ENCODE peak calls at places on chromosomes 2 and 18, in five cellular contexts. H is GM12878, E is HEK293T, M is K562, F is HepG2. U is an unnamed sample.

GRCh38 chr2:223247136-223247535 is 195.1 kb downstream of the KCNE4 start:
- DNase-seq in H (no peak), F (peak), E (no peak), M (peak), U (peak)

GRCh38 chr2:109102588-109103233 is 26.3 kb upstream of the SH3RF3 start:
- DNase-seq in F (no peak), H (no peak), E (peak), M (no peak), U (no peak)

GRCh38 chr2:118865106-118865505 is 17.7 kb upstream of the EN1 start:
- DNase-seq in F (peak), H (peak), E (peak), M (peak), U (peak)

GRCh38 chr18:45168883-45169585 is 446.2 kb upstream of the SLC14A2 start:
- DNase-seq in H (no peak), M (no peak), F (no peak), E (no peak), U (no peak)

GRCh38 chr2:145801210-145801609 is 1281.3 kb upstream of the ZEB2 start:
- DNase-seq in F (no peak), E (no peak), M (no peak), H (no peak), U (no peak)

GRCh38 chr2:45696708-45697107 is 45.2 kb downstream of the PRKCE start:
- DNase-seq in M (no peak), E (no peak), H (no peak), F (no peak), U (peak)

GRCh38 chr2:146312899-146313298 is 1531.9 kb upstream of the ACVR2A start:
- DNase-seq in E (no peak), H (no peak), F (no peak), M (no peak), U (no peak)

GRCh38 chr2:85231952-85232351 is 95.8 kb downstream of the TGOLN2 start:
- DNase-seq in E (no peak), H (no peak), M (no peak), F (no peak), U (no peak)

GRCh38 chr18:49499046-49499637 is 12.1 kb upstream of the C18orf32 start:
- DNase-seq in M (no peak), H (no peak), E (no peak), F (no peak), U (no peak)

GRCh38 chr2:239817011-239817490 is 208.1 kb downstream of the NDUFA10 start:
- DNase-seq in M (no peak), H (no peak), F (no peak), E (no peak), U (no peak)

GRCh38 chr2:27049422-27050280 is 1.8 kb upstream of the AGBL5 start:
- DNase-seq in H (no peak), F (no peak), E (peak), M (no peak), U (peak)

GRCh38 chr2:39411186-39411944 is 25.7 kb downstream of the MAP4K3 start:
- DNase-seq in H (no peak), M (no peak), F (peak), E (no peak), U (no peak)

GRCh38 chr2:27779417-27780055 is 8.0 kb downstream of the MRPL33 start:
- DNase-seq in F (no peak), H (no peak), E (no peak), M (no peak), U (no peak)

GRCh38 chr2:218802595-218802994 is 20.6 kb downstream of the CYP27A1 start:
- DNase-seq in F (no peak), E (no peak), M (no peak), H (peak), U (no peak)

GRCh38 chr2:194616334-194616733 is 1040.7 kb upstream of the SLC39A10 start:
- DNase-seq in E (no peak), F (no peak), M (no peak), H (peak), U (no peak)

GRCh38 chr18:51195602-51196115 is 1.8 kb downstream of the MEX3C start:
- DNase-seq in M (peak), E (peak), F (peak), H (no peak), U (peak)

GRCh38 chr2:240574386-240575100 is 6.3 kb downstream of the RNPEPL1 start:
- DNase-seq in M (no peak), F (no peak), H (no peak), E (no peak), U (peak)

GRCh38 chr2:43276517-43276931 is 50.1 kb upstream of the ZFP36L2 start:
- DNase-seq in E (no peak), M (no peak), H (no peak), F (no peak), U (peak)

GRCh38 chr18:32549248-32549842 is 78.7 kb upstream of the GAREM1 start:
- DNase-seq in E (peak), M (peak), H (no peak), F (peak), U (peak)

GRCh38 chr18:76537621-76538020 is 42.6 kb upstream of the ZNF516 start:
- DNase-seq in F (no peak), H (no peak), E (no peak), M (no peak), U (no peak)

GRCh38 chr2:224973112-224974016 is 68.9 kb downstream of the DOCK10 start:
- DNase-seq in M (no peak), H (no peak), E (no peak), F (no peak), U (no peak)

GRCh38 chr2:167753142-167753541 is 494.3 kb downstream of the STK39 start:
- DNase-seq in M (no peak), F (no peak), E (no peak), H (no peak), U (no peak)

GRCh38 chr2:42957109-42958035 is 165.0 kb upstream of the HAAO start:
- DNase-seq in E (no peak), M (no peak), F (peak), H (no peak), U (no peak)

GRCh38 chr2:122886479-122887130 is 1131.2 kb downstream of the TSN start:
- DNase-seq in F (no peak), H (no peak), M (no peak), E (no peak), U (no peak)

GRCh38 chr18:43596106-43596712 is 318.9 kb upstream of the SYT4 start:
- DNase-seq in H (no peak), E (peak), M (peak), F (peak), U (peak)

GRCh38 chr2:199160677-199161465 is 296.9 kb downstream of the SATB2 start:
- DNase-seq in F (peak), E (no peak), M (no peak), H (no peak), U (no peak)
- TF ChIP-seq FOXM1 in F (no peak), E (no peak), M (no peak), H (no peak), U (no peak)

DNA sequence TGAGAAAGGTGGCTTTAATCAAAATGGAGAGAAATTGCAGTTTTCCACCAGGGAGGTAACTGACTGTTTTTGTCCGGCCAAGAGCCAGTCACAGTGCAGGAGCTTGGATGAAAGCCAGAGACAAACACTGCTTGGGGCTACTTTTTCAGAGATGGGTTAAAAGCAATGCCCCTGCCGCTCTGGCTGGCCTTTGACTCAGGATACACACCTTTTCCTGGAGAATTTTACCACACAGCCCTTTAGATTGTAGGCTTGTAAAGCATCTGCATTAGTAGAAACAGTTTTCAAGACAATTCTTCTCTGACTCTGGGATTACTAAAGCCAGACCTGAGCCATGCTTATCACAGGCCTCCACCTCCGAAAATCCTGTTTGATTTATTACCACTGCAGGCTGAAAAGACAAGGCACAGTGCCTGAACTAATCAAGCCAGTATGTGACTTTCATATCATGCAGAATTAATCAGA is 79.7 kb downstream of the CCBE1 start:
- DNase-seq in M (no peak), H (no peak), E (no peak), F (no peak), U (peak)
- TF ChIP-seq FOXM1 in M (no peak), H (no peak), E (no peak), F (no peak), U (no peak)

GRCh38 chr18:34710430-34711386 is 610 bp downstream of the DTNA start:
- DNase-seq in M (no peak), E (peak), H (no peak), F (no peak), U (peak)
- TF ChIP-seq FOXM1 in M (no peak), E (no peak), H (no peak), F (no peak), U (no peak)

DNA sequence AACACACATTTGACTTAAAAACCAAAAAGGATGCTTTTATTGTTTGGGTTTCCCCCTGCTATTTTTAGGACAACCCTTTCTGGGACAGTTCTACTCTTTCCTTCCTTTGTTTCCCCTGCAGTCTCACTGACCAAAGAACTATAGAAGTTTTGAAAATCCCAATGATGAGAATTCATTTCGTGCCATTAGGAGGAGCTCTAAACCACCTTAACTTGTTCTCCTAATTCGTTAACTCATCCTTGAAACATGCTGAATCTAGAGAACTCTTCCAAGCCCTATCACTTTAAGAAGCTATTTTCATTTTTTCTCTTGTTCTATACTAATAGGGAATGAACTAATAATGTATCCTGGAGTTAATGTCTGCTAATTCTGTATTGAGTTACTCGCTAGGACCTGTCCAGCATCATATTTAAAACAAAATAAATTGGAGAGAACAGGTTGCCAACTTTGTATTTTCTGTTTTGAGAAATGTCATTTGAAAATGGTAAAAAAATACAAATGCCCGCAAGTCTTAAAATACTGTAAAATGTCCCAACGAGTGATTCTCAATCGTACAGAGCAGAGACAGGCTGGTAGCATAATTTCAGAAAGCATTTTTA is 62.9 kb downstream of the AFTPH start:
- DNase-seq in M (peak), F (peak), E (peak), H (no peak), U (no peak)
- TF ChIP-seq FOXM1 in M (no peak), F (no peak), E (no peak), H (peak), U (no peak)

GRCh38 chr18:46338213-46338612 is 234.0 kb downstream of the HAUS1 start:
- DNase-seq in E (no peak), H (no peak), F (no peak), M (no peak), U (peak)
- TF ChIP-seq FOXM1 in E (no peak), H (no peak), F (no peak), M (no peak), U (no peak)

GRCh38 chr2:196328088-196328680 is 156.8 kb upstream of the STK17B start:
- DNase-seq in M (peak), H (no peak), E (no peak), F (no peak), U (no peak)

GRCh38 chr2:196331816-196332215 is 160.4 kb upstream of the STK17B start:
- DNase-seq in E (no peak), F (no peak), H (no peak), M (no peak), U (no peak)

GRCh38 chr2:196330645-196331044 is 159.3 kb upstream of the STK17B start:
- DNase-seq in M (no peak), H (no peak), E (no peak), F (no peak), U (no peak)

GRCh38 chr2:196331143-196331542 is 159.8 kb upstream of the STK17B start:
- DNase-seq in E (no peak), H (no peak), F (no peak), M (peak), U (no peak)

DNA sequence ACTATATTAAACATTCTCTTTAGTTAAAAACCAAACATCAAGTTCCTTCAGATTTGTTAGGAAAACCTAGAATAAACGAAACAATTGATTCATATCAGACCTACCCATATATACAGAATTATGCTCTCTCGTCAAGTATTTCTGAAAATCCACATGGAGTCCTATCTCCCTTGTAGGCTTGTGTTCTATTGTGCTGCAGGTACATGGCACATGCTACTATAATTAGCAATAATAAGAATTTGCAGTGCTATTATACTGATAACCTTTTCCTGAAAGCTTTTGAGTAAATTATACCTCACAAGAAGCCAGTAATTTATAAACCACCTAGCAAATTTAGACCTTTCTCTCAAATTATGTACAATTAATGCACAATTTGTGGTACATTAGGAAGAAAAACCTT is 158.6 kb upstream of the STK17B start:
- DNase-seq in F (no peak), M (no peak), H (no peak), E (no peak), U (no peak)
- TF ChIP-seq FOXM1 in F (no peak), M (no peak), H (no peak), E (no peak), U (no peak)

GRCh38 chr2:88184762-88185161 is 14.6 kb downstream of the THNSL2 start:
- DNase-seq in M (no peak), E (no peak), F (no peak), H (no peak), U (no peak)
- TF ChIP-seq FOXM1 in M (no peak), E (no peak), F (no peak), H (no peak), U (no peak)

GRCh38 chr2:238493411-238493810 is 66.7 kb downstream of the ASB1 start:
- DNase-seq in M (no peak), E (no peak), H (no peak), F (no peak), U (no peak)

GRCh38 chr2:238495422-238495821 is 68.7 kb downstream of the ASB1 start:
- DNase-seq in H (no peak), F (no peak), E (no peak), M (no peak), U (no peak)

GRCh38 chr2:238492905-238493304 is 66.2 kb downstream of the ASB1 start:
- DNase-seq in H (no peak), F (no peak), M (no peak), E (no peak), U (no peak)

GRCh38 chr2:238494573-238494961 is 67.8 kb downstream of the ASB1 start:
- DNase-seq in M (no peak), H (no peak), E (no peak), F (no peak), U (no peak)

GRCh38 chr2:238493880-238494572 is 67.3 kb downstream of the ASB1 start:
- DNase-seq in E (no peak), H (no peak), M (no peak), F (no peak), U (no peak)
- TF ChIP-seq FOXM1 in E (no peak), H (no peak), M (no peak), F (no peak), U (no peak)

GRCh38 chr2:20110383-20110782 is 59.0 kb upstream of the LAPTM4A start:
- DNase-seq in H (no peak), M (no peak), E (no peak), F (no peak), U (no peak)
- TF ChIP-seq FOXM1 in H (no peak), M (no peak), E (no peak), F (no peak), U (no peak)

U was measured in SK-N-SH.